ENCODE peak calls at places on chromosome 21, in six cellular contexts. One of them, this sample, is unnamed.

GRCh38 chr21:46634427-46634826 is 1.0 kb upstream of the PRMT2 start:
- DNase-seq in stimulated activated CD8-positive, alpha-beta memory T cell treated with anti-CD3 and anti-CD28 coated beads, Interleukin-15, amount 100 ng/mL, for 1 hour: no peak
- DNase-seq in C1 segment of cervical spinal cord: no peak
- DNase-seq in stimulated activated CD4-positive, alpha-beta T cell treated with anti-CD3 and anti-CD28 coated beads, Interleukin-2, amount 100 ng/mL, for 24 hours: no peak
- DNase-seq in cardiac muscle cell: no peak
- DNase-seq in activated CD8-positive, alpha-beta memory T cell treated with anti-CD3 and anti-CD28 coated beads for 4 hours: no peak
- DNase-seq in this sample: no peak

GRCh38 chr21:33123396-33124120 is 53.6 kb downstream of the OLIG1 start:
- DNase-seq in stimulated activated CD8-positive, alpha-beta memory T cell treated with anti-CD3 and anti-CD28 coated beads, Interleukin-15, amount 100 ng/mL, for 1 hour: no peak
- DNase-seq in C1 segment of cervical spinal cord: no peak
- DNase-seq in stimulated activated CD4-positive, alpha-beta T cell treated with anti-CD3 and anti-CD28 coated beads, Interleukin-2, amount 100 ng/mL, for 24 hours: no peak
- DNase-seq in cardiac muscle cell: no peak
- DNase-seq in activated CD8-positive, alpha-beta memory T cell treated with anti-CD3 and anti-CD28 coated beads for 4 hours: no peak
- DNase-seq in this sample: no peak

GRCh38 chr21:38881041-38881570 is 75.4 kb downstream of the ETS2 start:
- DNase-seq in stimulated activated CD8-positive, alpha-beta memory T cell treated with anti-CD3 and anti-CD28 coated beads, Interleukin-15, amount 100 ng/mL, for 1 hour: no peak
- DNase-seq in C1 segment of cervical spinal cord: no peak
- DNase-seq in stimulated activated CD4-positive, alpha-beta T cell treated with anti-CD3 and anti-CD28 coated beads, Interleukin-2, amount 100 ng/mL, for 24 hours: no peak
- DNase-seq in cardiac muscle cell: no peak
- DNase-seq in activated CD8-positive, alpha-beta memory T cell treated with anti-CD3 and anti-CD28 coated beads for 4 hours: no peak
- DNase-seq in this sample: no peak

GRCh38 chr21:33419538-33420123 is 16.4 kb downstream of the IFNGR2 start:
- DNase-seq in stimulated activated CD8-positive, alpha-beta memory T cell treated with anti-CD3 and anti-CD28 coated beads, Interleukin-15, amount 100 ng/mL, for 1 hour: no peak
- DNase-seq in C1 segment of cervical spinal cord: no peak
- DNase-seq in stimulated activated CD4-positive, alpha-beta T cell treated with anti-CD3 and anti-CD28 coated beads, Interleukin-2, amount 100 ng/mL, for 24 hours: no peak
- DNase-seq in cardiac muscle cell: no peak
- DNase-seq in activated CD8-positive, alpha-beta memory T cell treated with anti-CD3 and anti-CD28 coated beads for 4 hours: no peak
- DNase-seq in this sample: no peak

GRCh38 chr21:44425307-44425894 is 29.9 kb upstream of the LRRC3 start:
- DNase-seq in stimulated activated CD8-positive, alpha-beta memory T cell treated with anti-CD3 and anti-CD28 coated beads, Interleukin-15, amount 100 ng/mL, for 1 hour: no peak
- DNase-seq in C1 segment of cervical spinal cord: no peak
- DNase-seq in stimulated activated CD4-positive, alpha-beta T cell treated with anti-CD3 and anti-CD28 coated beads, Interleukin-2, amount 100 ng/mL, for 24 hours: no peak
- DNase-seq in cardiac muscle cell: no peak
- DNase-seq in activated CD8-positive, alpha-beta memory T cell treated with anti-CD3 and anti-CD28 coated beads for 4 hours: no peak
- DNase-seq in this sample: no peak

GRCh38 chr21:45996311-45997204 is 15.0 kb downstream of the COL6A1 start:
- DNase-seq in stimulated activated CD8-positive, alpha-beta memory T cell treated with anti-CD3 and anti-CD28 coated beads, Interleukin-15, amount 100 ng/mL, for 1 hour: no peak
- DNase-seq in C1 segment of cervical spinal cord: no peak
- DNase-seq in stimulated activated CD4-positive, alpha-beta T cell treated with anti-CD3 and anti-CD28 coated beads, Interleukin-2, amount 100 ng/mL, for 24 hours: no peak
- DNase-seq in cardiac muscle cell: no peak
- DNase-seq in activated CD8-positive, alpha-beta memory T cell treated with anti-CD3 and anti-CD28 coated beads for 4 hours: no peak
- DNase-seq in this sample: peak

GRCh38 chr21:37166733-37167132 is 93.7 kb downstream of the TTC3 start:
- DNase-seq in stimulated activated CD8-positive, alpha-beta memory T cell treated with anti-CD3 and anti-CD28 coated beads, Interleukin-15, amount 100 ng/mL, for 1 hour: no peak
- DNase-seq in C1 segment of cervical spinal cord: no peak
- DNase-seq in stimulated activated CD4-positive, alpha-beta T cell treated with anti-CD3 and anti-CD28 coated beads, Interleukin-2, amount 100 ng/mL, for 24 hours: no peak
- DNase-seq in cardiac muscle cell: peak
- DNase-seq in activated CD8-positive, alpha-beta memory T cell treated with anti-CD3 and anti-CD28 coated beads for 4 hours: no peak
- DNase-seq in this sample: no peak

GRCh38 chr21:42688841-42689371 is 35.5 kb downstream of the PDE9A start:
- DNase-seq in stimulated activated CD8-positive, alpha-beta memory T cell treated with anti-CD3 and anti-CD28 coated beads, Interleukin-15, amount 100 ng/mL, for 1 hour: no peak
- DNase-seq in C1 segment of cervical spinal cord: no peak
- DNase-seq in stimulated activated CD4-positive, alpha-beta T cell treated with anti-CD3 and anti-CD28 coated beads, Interleukin-2, amount 100 ng/mL, for 24 hours: no peak
- DNase-seq in cardiac muscle cell: no peak
- DNase-seq in activated CD8-positive, alpha-beta memory T cell treated with anti-CD3 and anti-CD28 coated beads for 4 hours: no peak
- DNase-seq in this sample: no peak

GRCh38 chr21:34909492-34910292 is 139.4 kb downstream of the RUNX1 start:
- DNase-seq in stimulated activated CD8-positive, alpha-beta memory T cell treated with anti-CD3 and anti-CD28 coated beads, Interleukin-15, amount 100 ng/mL, for 1 hour: no peak
- DNase-seq in C1 segment of cervical spinal cord: no peak
- DNase-seq in stimulated activated CD4-positive, alpha-beta T cell treated with anti-CD3 and anti-CD28 coated beads, Interleukin-2, amount 100 ng/mL, for 24 hours: no peak
- DNase-seq in cardiac muscle cell: no peak
- DNase-seq in activated CD8-positive, alpha-beta memory T cell treated with anti-CD3 and anti-CD28 coated beads for 4 hours: no peak
- DNase-seq in this sample: no peak

GRCh38 chr21:15379776-15380175 is 315.0 kb upstream of the NRIP1 start:
- DNase-seq in stimulated activated CD8-positive, alpha-beta memory T cell treated with anti-CD3 and anti-CD28 coated beads, Interleukin-15, amount 100 ng/mL, for 1 hour: no peak
- DNase-seq in C1 segment of cervical spinal cord: no peak
- DNase-seq in stimulated activated CD4-positive, alpha-beta T cell treated with anti-CD3 and anti-CD28 coated beads, Interleukin-2, amount 100 ng/mL, for 24 hours: no peak
- DNase-seq in cardiac muscle cell: no peak
- DNase-seq in activated CD8-positive, alpha-beta memory T cell treated with anti-CD3 and anti-CD28 coated beads for 4 hours: no peak
- DNase-seq in this sample: no peak

GRCh38 chr21:33247596-33247995 is 17.9 kb downstream of the IFNAR2 start:
- DNase-seq in stimulated activated CD8-positive, alpha-beta memory T cell treated with anti-CD3 and anti-CD28 coated beads, Interleukin-15, amount 100 ng/mL, for 1 hour: no peak
- DNase-seq in C1 segment of cervical spinal cord: no peak
- DNase-seq in stimulated activated CD4-positive, alpha-beta T cell treated with anti-CD3 and anti-CD28 coated beads, Interleukin-2, amount 100 ng/mL, for 24 hours: no peak
- DNase-seq in cardiac muscle cell: no peak
- DNase-seq in activated CD8-positive, alpha-beta memory T cell treated with anti-CD3 and anti-CD28 coated beads for 4 hours: no peak
- DNase-seq in this sample: no peak

GRCh38 chr21:33185852-33186251 is 43.9 kb upstream of the IFNAR2 start:
- DNase-seq in stimulated activated CD8-positive, alpha-beta memory T cell treated with anti-CD3 and anti-CD28 coated beads, Interleukin-15, amount 100 ng/mL, for 1 hour: no peak
- DNase-seq in C1 segment of cervical spinal cord: no peak
- DNase-seq in stimulated activated CD4-positive, alpha-beta T cell treated with anti-CD3 and anti-CD28 coated beads, Interleukin-2, amount 100 ng/mL, for 24 hours: no peak
- DNase-seq in cardiac muscle cell: no peak
- DNase-seq in activated CD8-positive, alpha-beta memory T cell treated with anti-CD3 and anti-CD28 coated beads for 4 hours: no peak
- DNase-seq in this sample: no peak

This sample was measured in HAP-1.